ENCODE peak calls at places on chromosomes 2 and 18, in eight cellular contexts. One of them, this sample, is unnamed.

GRCh38 chr2:14720319-14720718 is 87.8 kb downstream of the LRATD1 start:
- DNase-seq in foreskin fibroblast: peak
- DNase-seq in GM03348: no peak
- DNase-seq in T-helper 22 cell: no peak
- DNase-seq in activated T-cell treated with anti-CD3 and anti-CD28 coated beads for 48 hours: no peak
- DNase-seq in CD4-positive, alpha-beta memory T cell: no peak
- DNase-seq in body of pancreas: no peak
- DNase-seq in NCI-H345: no peak
- DNase-seq in this sample: no peak

GRCh38 chr2:40123746-40124145 is 328.1 kb downstream of the SLC8A1 start:
- DNase-seq in foreskin fibroblast: no peak
- DNase-seq in GM03348: peak
- DNase-seq in body of pancreas: no peak
- DNase-seq in activated T-cell treated with anti-CD3 and anti-CD28 coated beads for 48 hours: no peak
- DNase-seq in T-helper 22 cell: no peak
- DNase-seq in CD4-positive, alpha-beta memory T cell: no peak
- DNase-seq in NCI-H345: no peak
- DNase-seq in this sample: no peak

GRCh38 chr18:28789460-28789859 is 612.5 kb upstream of the CDH2 start:
- DNase-seq in NCI-H345: no peak
- DNase-seq in activated T-cell treated with anti-CD3 and anti-CD28 coated beads for 48 hours: no peak
- DNase-seq in body of pancreas: no peak
- DNase-seq in T-helper 22 cell: no peak
- DNase-seq in foreskin fibroblast: no peak
- DNase-seq in GM03348: no peak
- DNase-seq in CD4-positive, alpha-beta memory T cell: no peak
- DNase-seq in this sample: no peak

GRCh38 chr2:27280826-27281225 is 1.4 kb upstream of the TRIM54 start:
- DNase-seq in foreskin fibroblast: peak
- DNase-seq in CD4-positive, alpha-beta memory T cell: no peak
- DNase-seq in T-helper 22 cell: no peak
- DNase-seq in activated T-cell treated with anti-CD3 and anti-CD28 coated beads for 48 hours: no peak
- DNase-seq in body of pancreas: no peak
- DNase-seq in NCI-H345: no peak
- DNase-seq in GM03348: no peak
- DNase-seq in this sample: no peak

GRCh38 chr2:74507926-74508520 is 528 bp upstream of the PCGF1 start:
- DNase-seq in T-helper 22 cell: no peak
- DNase-seq in NCI-H345: peak
- DNase-seq in activated T-cell treated with anti-CD3 and anti-CD28 coated beads for 48 hours: no peak
- DNase-seq in body of pancreas: peak
- DNase-seq in CD4-positive, alpha-beta memory T cell: no peak
- DNase-seq in foreskin fibroblast: peak
- DNase-seq in GM03348: peak
- DNase-seq in this sample: no peak

GRCh38 chr18:10015288-10015701 is 101.5 kb downstream of the VAPA start:
- DNase-seq in NCI-H345: no peak
- DNase-seq in T-helper 22 cell: no peak
- DNase-seq in GM03348: peak
- DNase-seq in foreskin fibroblast: peak
- DNase-seq in activated T-cell treated with anti-CD3 and anti-CD28 coated beads for 48 hours: no peak
- DNase-seq in body of pancreas: no peak
- DNase-seq in CD4-positive, alpha-beta memory T cell: no peak
- DNase-seq in this sample: no peak

GRCh38 chr18:13813271-13813849 is 10.6 kb upstream of the MC5R start:
- DNase-seq in foreskin fibroblast: peak
- DNase-seq in T-helper 22 cell: no peak
- DNase-seq in body of pancreas: peak
- DNase-seq in NCI-H345: peak
- DNase-seq in CD4-positive, alpha-beta memory T cell: peak
- DNase-seq in GM03348: peak
- DNase-seq in activated T-cell treated with anti-CD3 and anti-CD28 coated beads for 48 hours: peak
- DNase-seq in this sample: peak

GRCh38 chr18:46917808-46918600 is 602 bp downstream of the KATNAL2 start:
- DNase-seq in activated T-cell treated with anti-CD3 and anti-CD28 coated beads for 48 hours: peak
- DNase-seq in GM03348: peak
- DNase-seq in foreskin fibroblast: peak
- DNase-seq in T-helper 22 cell: no peak
- DNase-seq in NCI-H345: no peak
- DNase-seq in body of pancreas: peak
- DNase-seq in CD4-positive, alpha-beta memory T cell: no peak
- DNase-seq in this sample: no peak

GRCh38 chr2:182358601-182359000 is 68.2 kb downstream of the PDE1A start:
- DNase-seq in foreskin fibroblast: no peak
- DNase-seq in CD4-positive, alpha-beta memory T cell: no peak
- DNase-seq in NCI-H345: no peak
- DNase-seq in body of pancreas: no peak
- DNase-seq in activated T-cell treated with anti-CD3 and anti-CD28 coated beads for 48 hours: no peak
- DNase-seq in T-helper 22 cell: no peak
- DNase-seq in GM03348: no peak
- DNase-seq in this sample: no peak

GRCh38 chr2:9251154-9252001 is 44.8 kb downstream of the ASAP2 start:
- DNase-seq in GM03348: peak
- DNase-seq in activated T-cell treated with anti-CD3 and anti-CD28 coated beads for 48 hours: no peak
- DNase-seq in foreskin fibroblast: peak
- DNase-seq in NCI-H345: no peak
- DNase-seq in T-helper 22 cell: no peak
- DNase-seq in CD4-positive, alpha-beta memory T cell: no peak
- DNase-seq in body of pancreas: no peak
- DNase-seq in this sample: no peak

GRCh38 chr2:241015439-241015838 is 17.0 kb downstream of the SNED1 start:
- DNase-seq in CD4-positive, alpha-beta memory T cell: no peak
- DNase-seq in body of pancreas: no peak
- DNase-seq in activated T-cell treated with anti-CD3 and anti-CD28 coated beads for 48 hours: no peak
- DNase-seq in T-helper 22 cell: no peak
- DNase-seq in NCI-H345: no peak
- DNase-seq in foreskin fibroblast: no peak
- DNase-seq in GM03348: no peak
- DNase-seq in this sample: no peak

GRCh38 chr2:203648273-203648672 is 58.2 kb upstream of the CD28 start:
- DNase-seq in foreskin fibroblast: no peak
- DNase-seq in CD4-positive, alpha-beta memory T cell: no peak
- DNase-seq in NCI-H345: no peak
- DNase-seq in T-helper 22 cell: no peak
- DNase-seq in activated T-cell treated with anti-CD3 and anti-CD28 coated beads for 48 hours: no peak
- DNase-seq in GM03348: no peak
- DNase-seq in body of pancreas: no peak
- DNase-seq in this sample: no peak

GRCh38 chr2:157179706-157180105 is 77.8 kb upstream of the GALNT5 start:
- DNase-seq in body of pancreas: no peak
- DNase-seq in CD4-positive, alpha-beta memory T cell: no peak
- DNase-seq in T-helper 22 cell: no peak
- DNase-seq in foreskin fibroblast: no peak
- DNase-seq in GM03348: no peak
- DNase-seq in activated T-cell treated with anti-CD3 and anti-CD28 coated beads for 48 hours: no peak
- DNase-seq in NCI-H345: no peak
- DNase-seq in this sample: no peak

GRCh38 chr2:16508061-16508851 is 157.4 kb downstream of the CYRIA start:
- DNase-seq in T-helper 22 cell: no peak
- DNase-seq in body of pancreas: peak
- DNase-seq in GM03348: peak
- DNase-seq in activated T-cell treated with anti-CD3 and anti-CD28 coated beads for 48 hours: no peak
- DNase-seq in foreskin fibroblast: no peak
- DNase-seq in NCI-H345: peak
- DNase-seq in CD4-positive, alpha-beta memory T cell: no peak
- DNase-seq in this sample: no peak

GRCh38 chr2:235007664-235008457 is 56.0 kb downstream of the SH3BP4 start:
- DNase-seq in foreskin fibroblast: no peak
- DNase-seq in body of pancreas: no peak
- DNase-seq in CD4-positive, alpha-beta memory T cell: no peak
- DNase-seq in activated T-cell treated with anti-CD3 and anti-CD28 coated beads for 48 hours: no peak
- DNase-seq in GM03348: no peak
- DNase-seq in T-helper 22 cell: no peak
- DNase-seq in NCI-H345: peak
- DNase-seq in this sample: no peak

GRCh38 chr2:165454905-165455304 is 14.6 kb upstream of the CSRNP3 start:
- DNase-seq in body of pancreas: no peak
- DNase-seq in NCI-H345: no peak
- DNase-seq in T-helper 22 cell: no peak
- DNase-seq in GM03348: no peak
- DNase-seq in activated T-cell treated with anti-CD3 and anti-CD28 coated beads for 48 hours: no peak
- DNase-seq in CD4-positive, alpha-beta memory T cell: no peak
- DNase-seq in foreskin fibroblast: no peak
- DNase-seq in this sample: no peak

GRCh38 chr2:117940436-117940835 is 73.4 kb downstream of the CCDC93 start:
- DNase-seq in T-helper 22 cell: no peak
- DNase-seq in GM03348: peak
- DNase-seq in body of pancreas: no peak
- DNase-seq in foreskin fibroblast: peak
- DNase-seq in NCI-H345: no peak
- DNase-seq in CD4-positive, alpha-beta memory T cell: no peak
- DNase-seq in activated T-cell treated with anti-CD3 and anti-CD28 coated beads for 48 hours: no peak
- DNase-seq in this sample: no peak

GRCh38 chr2:10132596-10132995 is 10.1 kb downstream of the RRM2 start:
- DNase-seq in activated T-cell treated with anti-CD3 and anti-CD28 coated beads for 48 hours: no peak
- DNase-seq in CD4-positive, alpha-beta memory T cell: no peak
- DNase-seq in NCI-H345: no peak
- DNase-seq in body of pancreas: no peak
- DNase-seq in T-helper 22 cell: no peak
- DNase-seq in GM03348: no peak
- DNase-seq in foreskin fibroblast: no peak
- DNase-seq in this sample: no peak

GRCh38 chr2:22798389-22798788 is 586.6 kb upstream of the KLHL29 start:
- DNase-seq in foreskin fibroblast: no peak
- DNase-seq in activated T-cell treated with anti-CD3 and anti-CD28 coated beads for 48 hours: no peak
- DNase-seq in CD4-positive, alpha-beta memory T cell: no peak
- DNase-seq in NCI-H345: no peak
- DNase-seq in T-helper 22 cell: no peak
- DNase-seq in body of pancreas: no peak
- DNase-seq in GM03348: no peak
- DNase-seq in this sample: no peak

GRCh38 chr2:99961567-99961913 is 180.8 kb downstream of the AFF3 start:
- DNase-seq in GM03348: no peak
- DNase-seq in T-helper 22 cell: no peak
- DNase-seq in foreskin fibroblast: no peak
- DNase-seq in body of pancreas: no peak
- DNase-seq in CD4-positive, alpha-beta memory T cell: no peak
- DNase-seq in NCI-H345: no peak
- DNase-seq in activated T-cell treated with anti-CD3 and anti-CD28 coated beads for 48 hours: no peak
- DNase-seq in this sample: no peak

GRCh38 chr18:62729487-62730386 is 14.4 kb downstream of the PHLPP1 start:
- DNase-seq in NCI-H345: no peak
- DNase-seq in foreskin fibroblast: no peak
- DNase-seq in CD4-positive, alpha-beta memory T cell: no peak
- DNase-seq in activated T-cell treated with anti-CD3 and anti-CD28 coated beads for 48 hours: no peak
- DNase-seq in GM03348: no peak
- DNase-seq in body of pancreas: no peak
- DNase-seq in T-helper 22 cell: no peak
- DNase-seq in this sample: no peak

GRCh38 chr2:236625156-236625690 is 55.6 kb downstream of the ACKR3 start:
- DNase-seq in body of pancreas: no peak
- DNase-seq in NCI-H345: no peak
- DNase-seq in CD4-positive, alpha-beta memory T cell: no peak
- DNase-seq in GM03348: no peak
- DNase-seq in foreskin fibroblast: no peak
- DNase-seq in activated T-cell treated with anti-CD3 and anti-CD28 coated beads for 48 hours: no peak
- DNase-seq in T-helper 22 cell: no peak
- DNase-seq in this sample: no peak

GRCh38 chr18:5962362-5962761 is 67.0 kb upstream of the TMEM200C start:
- DNase-seq in NCI-H345: peak
- DNase-seq in GM03348: no peak
- DNase-seq in body of pancreas: no peak
- DNase-seq in activated T-cell treated with anti-CD3 and anti-CD28 coated beads for 48 hours: no peak
- DNase-seq in T-helper 22 cell: no peak
- DNase-seq in foreskin fibroblast: no peak
- DNase-seq in CD4-positive, alpha-beta memory T cell: no peak
- DNase-seq in this sample: no peak

GRCh38 chr2:212683346-212683745 is 144.7 kb upstream of the ERBB4 start:
- DNase-seq in foreskin fibroblast: peak
- DNase-seq in body of pancreas: no peak
- DNase-seq in T-helper 22 cell: no peak
- DNase-seq in activated T-cell treated with anti-CD3 and anti-CD28 coated beads for 48 hours: no peak
- DNase-seq in CD4-positive, alpha-beta memory T cell: no peak
- DNase-seq in NCI-H345: no peak
- DNase-seq in GM03348: peak
- DNase-seq in this sample: no peak

GRCh38 chr2:214103199-214104001 is 307.5 kb upstream of the VWC2L start:
- DNase-seq in foreskin fibroblast: peak
- DNase-seq in GM03348: no peak
- DNase-seq in NCI-H345: peak
- DNase-seq in body of pancreas: peak
- DNase-seq in T-helper 22 cell: no peak
- DNase-seq in CD4-positive, alpha-beta memory T cell: no peak
- DNase-seq in activated T-cell treated with anti-CD3 and anti-CD28 coated beads for 48 hours: no peak
- DNase-seq in this sample: no peak

GRCh38 chr18:65439184-65439583 is 311.6 kb upstream of the CDH7 start:
- DNase-seq in NCI-H345: no peak
- DNase-seq in activated T-cell treated with anti-CD3 and anti-CD28 coated beads for 48 hours: no peak
- DNase-seq in CD4-positive, alpha-beta memory T cell: no peak
- DNase-seq in GM03348: no peak
- DNase-seq in foreskin fibroblast: peak
- DNase-seq in body of pancreas: no peak
- DNase-seq in T-helper 22 cell: no peak
- DNase-seq in this sample: no peak

GRCh38 chr2:102111823-102112222 is 30.7 kb upstream of the IL1R1 start:
- DNase-seq in activated T-cell treated with anti-CD3 and anti-CD28 coated beads for 48 hours: no peak
- DNase-seq in CD4-positive, alpha-beta memory T cell: no peak
- DNase-seq in NCI-H345: no peak
- DNase-seq in foreskin fibroblast: no peak
- DNase-seq in T-helper 22 cell: no peak
- DNase-seq in body of pancreas: no peak
- DNase-seq in GM03348: no peak
- DNase-seq in this sample: no peak

GRCh38 chr18:77164762-77165485 is 32.3 kb upstream of the MBP start:
- DNase-seq in activated T-cell treated with anti-CD3 and anti-CD28 coated beads for 48 hours: no peak
- DNase-seq in NCI-H345: no peak
- DNase-seq in GM03348: no peak
- DNase-seq in CD4-positive, alpha-beta memory T cell: no peak
- DNase-seq in T-helper 22 cell: no peak
- DNase-seq in foreskin fibroblast: no peak
- DNase-seq in body of pancreas: no peak
- DNase-seq in this sample: no peak

GRCh38 chr2:8133331-8133730 is 548.5 kb upstream of the ID2 start:
- DNase-seq in activated T-cell treated with anti-CD3 and anti-CD28 coated beads for 48 hours: no peak
- DNase-seq in body of pancreas: no peak
- DNase-seq in GM03348: no peak
- DNase-seq in T-helper 22 cell: no peak
- DNase-seq in foreskin fibroblast: no peak
- DNase-seq in CD4-positive, alpha-beta memory T cell: no peak
- DNase-seq in NCI-H345: no peak
- DNase-seq in this sample: no peak

GRCh38 chr2:222290691-222291484 is 7.9 kb downstream of the PAX3 start:
- DNase-seq in T-helper 22 cell: no peak
- DNase-seq in body of pancreas: no peak
- DNase-seq in foreskin fibroblast: peak
- DNase-seq in NCI-H345: peak
- DNase-seq in GM03348: peak
- DNase-seq in activated T-cell treated with anti-CD3 and anti-CD28 coated beads for 48 hours: no peak
- DNase-seq in CD4-positive, alpha-beta memory T cell: no peak
- DNase-seq in this sample: no peak

GRCh38 chr2:231545105-231545902 is 15.1 kb upstream of the NMUR1 start:
- DNase-seq in activated T-cell treated with anti-CD3 and anti-CD28 coated beads for 48 hours: peak
- DNase-seq in NCI-H345: no peak
- DNase-seq in foreskin fibroblast: no peak
- DNase-seq in CD4-positive, alpha-beta memory T cell: peak
- DNase-seq in body of pancreas: peak
- DNase-seq in GM03348: peak
- DNase-seq in T-helper 22 cell: no peak
- DNase-seq in this sample: no peak

GRCh38 chr2:240914645-240915525 is 8.7 kb downstream of the CROCC2 start:
- DNase-seq in T-helper 22 cell: no peak
- DNase-seq in activated T-cell treated with anti-CD3 and anti-CD28 coated beads for 48 hours: no peak
- DNase-seq in CD4-positive, alpha-beta memory T cell: no peak
- DNase-seq in foreskin fibroblast: peak
- DNase-seq in GM03348: no peak
- DNase-seq in body of pancreas: no peak
- DNase-seq in NCI-H345: no peak
- DNase-seq in this sample: no peak

This sample was measured in T-helper 17 cell.